ENCODE peak calls at places on chromosomes 12 and 14, in ten cellular contexts. One of them, this sample, is unnamed.

GRCh38 chr14:90381011-90381790 is 15.6 kb upstream of the CALM1 start:
- DNase-seq in breast epithelium: no peak
- DNase-seq in prostate gland: peak
- DNase-seq in heart left ventricle: peak
- DNase-seq in spleen: no peak
- DNase-seq in tibial nerve: peak
- DNase-seq in adrenal gland: peak
- DNase-seq in vagina: no peak
- DNase-seq in lower leg skin: peak
- DNase-seq in thyroid gland: peak
- DNase-seq in this sample: no peak

GRCh38 chr14:94368956-94369355 is 19.4 kb downstream of the SERPINA1 start:
- DNase-seq in breast epithelium: no peak
- DNase-seq in prostate gland: no peak
- DNase-seq in heart left ventricle: no peak
- DNase-seq in spleen: no peak
- DNase-seq in tibial nerve: no peak
- DNase-seq in adrenal gland: no peak
- DNase-seq in vagina: no peak
- DNase-seq in lower leg skin: no peak
- DNase-seq in thyroid gland: no peak
- DNase-seq in this sample: no peak

GRCh38 chr12:133234971-133235370 is 706 bp downstream of the ANHX start:
- DNase-seq in breast epithelium: no peak
- DNase-seq in prostate gland: no peak
- DNase-seq in heart left ventricle: no peak
- DNase-seq in spleen: no peak
- DNase-seq in tibial nerve: no peak
- DNase-seq in adrenal gland: no peak
- DNase-seq in vagina: no peak
- DNase-seq in lower leg skin: no peak
- DNase-seq in thyroid gland: no peak
- DNase-seq in this sample: no peak

GRCh38 chr12:56338643-56339422 is at the start of gene IL23A:
- DNase-seq in breast epithelium: no peak
- DNase-seq in prostate gland: no peak
- DNase-seq in heart left ventricle: no peak
- DNase-seq in spleen: peak
- DNase-seq in tibial nerve: no peak
- DNase-seq in adrenal gland: no peak
- DNase-seq in vagina: no peak
- DNase-seq in lower leg skin: no peak
- DNase-seq in thyroid gland: no peak
- DNase-seq in this sample: no peak

GRCh38 chr12:19014243-19014642 is 115.3 kb upstream of the PLEKHA5 start:
- DNase-seq in breast epithelium: no peak
- DNase-seq in prostate gland: no peak
- DNase-seq in heart left ventricle: no peak
- DNase-seq in spleen: no peak
- DNase-seq in tibial nerve: no peak
- DNase-seq in adrenal gland: no peak
- DNase-seq in vagina: no peak
- DNase-seq in lower leg skin: no peak
- DNase-seq in thyroid gland: no peak
- DNase-seq in this sample: no peak

GRCh38 chr14:79856357-79856756 is 354.9 kb downstream of the DIO2 start:
- DNase-seq in breast epithelium: no peak
- DNase-seq in prostate gland: no peak
- DNase-seq in heart left ventricle: no peak
- DNase-seq in spleen: no peak
- DNase-seq in tibial nerve: no peak
- DNase-seq in adrenal gland: no peak
- DNase-seq in vagina: no peak
- DNase-seq in lower leg skin: no peak
- DNase-seq in thyroid gland: no peak
- DNase-seq in this sample: no peak

GRCh38 chr12:112944028-112944690 is 5.9 kb downstream of the OAS3 start:
- DNase-seq in breast epithelium: no peak
- DNase-seq in prostate gland: no peak
- DNase-seq in heart left ventricle: no peak
- DNase-seq in spleen: no peak
- DNase-seq in tibial nerve: no peak
- DNase-seq in adrenal gland: no peak
- DNase-seq in vagina: peak
- DNase-seq in lower leg skin: no peak
- DNase-seq in thyroid gland: no peak
- DNase-seq in this sample: peak

GRCh38 chr12:53380797-53381738 is 1.1 kb downstream of the SP1 start:
- DNase-seq in breast epithelium: peak
- DNase-seq in prostate gland: no peak
- DNase-seq in heart left ventricle: no peak
- DNase-seq in spleen: peak
- DNase-seq in tibial nerve: no peak
- DNase-seq in adrenal gland: no peak
- DNase-seq in vagina: no peak
- DNase-seq in lower leg skin: no peak
- DNase-seq in thyroid gland: no peak
- DNase-seq in this sample: no peak

GRCh38 chr14:74302160-74302628 is 540 bp downstream of the ABCD4 start:
- DNase-seq in breast epithelium: no peak
- DNase-seq in prostate gland: no peak
- DNase-seq in heart left ventricle: no peak
- DNase-seq in spleen: no peak
- DNase-seq in tibial nerve: no peak
- DNase-seq in adrenal gland: no peak
- DNase-seq in vagina: no peak
- DNase-seq in lower leg skin: no peak
- DNase-seq in thyroid gland: peak
- DNase-seq in this sample: peak

GRCh38 chr12:119479121-119479561 is 114.4 kb upstream of the TMEM233 start:
- DNase-seq in breast epithelium: peak
- DNase-seq in prostate gland: peak
- DNase-seq in heart left ventricle: no peak
- DNase-seq in spleen: no peak
- DNase-seq in tibial nerve: no peak
- DNase-seq in adrenal gland: no peak
- DNase-seq in vagina: no peak
- DNase-seq in lower leg skin: no peak
- DNase-seq in thyroid gland: peak
- DNase-seq in this sample: no peak

GRCh38 chr14:102192840-102193502 is 53.3 kb downstream of the WDR20 start:
- DNase-seq in breast epithelium: no peak
- DNase-seq in prostate gland: no peak
- DNase-seq in heart left ventricle: no peak
- DNase-seq in spleen: no peak
- DNase-seq in tibial nerve: no peak
- DNase-seq in adrenal gland: no peak
- DNase-seq in vagina: no peak
- DNase-seq in lower leg skin: no peak
- DNase-seq in thyroid gland: no peak
- DNase-seq in this sample: no peak

GRCh38 chr12:30978639-30979038 is 52.1 kb downstream of the TSPAN11 start:
- DNase-seq in breast epithelium: no peak
- DNase-seq in prostate gland: no peak
- DNase-seq in heart left ventricle: peak
- DNase-seq in spleen: no peak
- DNase-seq in tibial nerve: no peak
- DNase-seq in adrenal gland: no peak
- DNase-seq in vagina: no peak
- DNase-seq in lower leg skin: peak
- DNase-seq in thyroid gland: no peak
- DNase-seq in this sample: no peak

GRCh38 chr12:52495385-52495784 is 2.3 kb upstream of the KRT6A start:
- DNase-seq in breast epithelium: no peak
- DNase-seq in prostate gland: no peak
- DNase-seq in heart left ventricle: no peak
- DNase-seq in spleen: no peak
- DNase-seq in tibial nerve: no peak
- DNase-seq in adrenal gland: no peak
- DNase-seq in vagina: no peak
- DNase-seq in lower leg skin: no peak
- DNase-seq in thyroid gland: peak
- DNase-seq in this sample: peak

GRCh38 chr12:43580601-43581000 is 28.6 kb upstream of the ADAMTS20 start:
- DNase-seq in breast epithelium: no peak
- DNase-seq in prostate gland: no peak
- DNase-seq in heart left ventricle: no peak
- DNase-seq in spleen: no peak
- DNase-seq in tibial nerve: no peak
- DNase-seq in adrenal gland: no peak
- DNase-seq in vagina: no peak
- DNase-seq in lower leg skin: no peak
- DNase-seq in thyroid gland: no peak
- DNase-seq in this sample: no peak

GRCh38 chr12:76426160-76426559 is 77.9 kb upstream of the BBS10 start:
- DNase-seq in breast epithelium: no peak
- DNase-seq in prostate gland: no peak
- DNase-seq in heart left ventricle: no peak
- DNase-seq in spleen: no peak
- DNase-seq in tibial nerve: no peak
- DNase-seq in adrenal gland: no peak
- DNase-seq in vagina: no peak
- DNase-seq in lower leg skin: no peak
- DNase-seq in thyroid gland: no peak
- DNase-seq in this sample: no peak

GRCh38 chr14:101499080-101499479 is 62.2 kb upstream of the DIO3 start:
- DNase-seq in breast epithelium: no peak
- DNase-seq in prostate gland: no peak
- DNase-seq in heart left ventricle: no peak
- DNase-seq in spleen: peak
- DNase-seq in tibial nerve: no peak
- DNase-seq in adrenal gland: peak
- DNase-seq in vagina: no peak
- DNase-seq in lower leg skin: no peak
- DNase-seq in thyroid gland: no peak
- DNase-seq in this sample: no peak

GRCh38 chr12:55707841-55708694 is at the start of gene ITGA7:
- DNase-seq in breast epithelium: no peak
- DNase-seq in prostate gland: peak
- DNase-seq in heart left ventricle: peak
- DNase-seq in spleen: peak
- DNase-seq in tibial nerve: no peak
- DNase-seq in adrenal gland: no peak
- DNase-seq in vagina: no peak
- DNase-seq in lower leg skin: no peak
- DNase-seq in thyroid gland: peak
- DNase-seq in this sample: peak

GRCh38 chr14:61588419-61588901 is 106.9 kb upstream of the HIF1A start:
- DNase-seq in breast epithelium: no peak
- DNase-seq in prostate gland: no peak
- DNase-seq in heart left ventricle: peak
- DNase-seq in spleen: no peak
- DNase-seq in tibial nerve: no peak
- DNase-seq in adrenal gland: no peak
- DNase-seq in vagina: no peak
- DNase-seq in lower leg skin: no peak
- DNase-seq in thyroid gland: peak
- DNase-seq in this sample: no peak

GRCh38 chr12:91111366-91112321 is at the start of gene LUM:
- DNase-seq in breast epithelium: no peak
- DNase-seq in prostate gland: no peak
- DNase-seq in heart left ventricle: peak
- DNase-seq in spleen: no peak
- DNase-seq in tibial nerve: peak
- DNase-seq in adrenal gland: peak
- DNase-seq in vagina: no peak
- DNase-seq in lower leg skin: peak
- DNase-seq in thyroid gland: peak
- DNase-seq in this sample: no peak

GRCh38 chr12:51185171-51185717 is 12.3 kb upstream of the TFCP2 start:
- DNase-seq in breast epithelium: no peak
- DNase-seq in prostate gland: no peak
- DNase-seq in heart left ventricle: no peak
- DNase-seq in spleen: no peak
- DNase-seq in tibial nerve: no peak
- DNase-seq in adrenal gland: no peak
- DNase-seq in vagina: no peak
- DNase-seq in lower leg skin: no peak
- DNase-seq in thyroid gland: no peak
- DNase-seq in this sample: no peak
- TF ChIP-seq POLR2A in breast epithelium: no peak
- TF ChIP-seq POLR2A in prostate gland: no peak
- TF ChIP-seq POLR2A in heart left ventricle: no peak
- TF ChIP-seq POLR2A in spleen: no peak
- TF ChIP-seq POLR2A in tibial nerve: no peak
- TF ChIP-seq POLR2A in adrenal gland: no peak
- TF ChIP-seq POLR2A in vagina: no peak
- TF ChIP-seq POLR2A in lower leg skin: no peak
- TF ChIP-seq POLR2A in thyroid gland: no peak
- TF ChIP-seq POLR2A in this sample: no peak

GRCh38 chr14:49770212-49770817 is 2.4 kb downstream of the KLHDC2 start:
- DNase-seq in breast epithelium: no peak
- DNase-seq in prostate gland: no peak
- DNase-seq in heart left ventricle: no peak
- DNase-seq in spleen: no peak
- DNase-seq in tibial nerve: no peak
- DNase-seq in adrenal gland: no peak
- DNase-seq in vagina: no peak
- DNase-seq in lower leg skin: no peak
- DNase-seq in thyroid gland: peak
- DNase-seq in this sample: no peak
- TF ChIP-seq POLR2A in breast epithelium: no peak
- TF ChIP-seq POLR2A in prostate gland: no peak
- TF ChIP-seq POLR2A in heart left ventricle: no peak
- TF ChIP-seq POLR2A in spleen: no peak
- TF ChIP-seq POLR2A in tibial nerve: no peak
- TF ChIP-seq POLR2A in adrenal gland: no peak
- TF ChIP-seq POLR2A in vagina: no peak
- TF ChIP-seq POLR2A in lower leg skin: no peak
- TF ChIP-seq POLR2A in thyroid gland: peak
- TF ChIP-seq POLR2A in this sample: no peak

GRCh38 chr14:73269729-73270651 is 32.7 kb downstream of the PAPLN start:
- DNase-seq in breast epithelium: no peak
- DNase-seq in prostate gland: no peak
- DNase-seq in heart left ventricle: peak
- DNase-seq in spleen: peak
- DNase-seq in tibial nerve: no peak
- DNase-seq in adrenal gland: peak
- DNase-seq in vagina: no peak
- DNase-seq in lower leg skin: no peak
- DNase-seq in thyroid gland: peak
- DNase-seq in this sample: no peak
- TF ChIP-seq POLR2A in breast epithelium: no peak
- TF ChIP-seq POLR2A in prostate gland: no peak
- TF ChIP-seq POLR2A in heart left ventricle: no peak
- TF ChIP-seq POLR2A in spleen: no peak
- TF ChIP-seq POLR2A in tibial nerve: no peak
- TF ChIP-seq POLR2A in adrenal gland: peak
- TF ChIP-seq POLR2A in vagina: no peak
- TF ChIP-seq POLR2A in lower leg skin: no peak
- TF ChIP-seq POLR2A in thyroid gland: peak
- TF ChIP-seq POLR2A in this sample: no peak

DNA sequence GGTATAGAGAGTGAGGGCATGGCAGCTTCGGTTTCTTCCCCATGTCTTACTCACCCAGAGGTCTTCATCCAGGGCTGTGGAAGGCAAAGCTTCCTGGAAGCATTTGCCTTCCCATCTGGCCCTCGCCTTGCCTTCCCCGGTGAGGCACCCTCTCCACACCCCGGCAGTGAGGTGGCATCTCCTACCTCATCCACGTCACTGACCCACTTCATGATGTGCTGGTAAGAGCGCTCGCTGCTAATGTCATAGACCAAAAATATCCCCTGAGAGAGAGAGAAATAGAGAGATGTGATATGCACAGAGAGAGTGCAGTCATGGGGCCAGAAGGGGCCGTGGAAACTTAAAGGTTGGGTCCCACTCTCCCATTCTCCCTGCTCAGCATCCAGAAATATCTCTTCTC is 8.3 kb upstream of the GPX2 start:
- DNase-seq in breast epithelium: no peak
- DNase-seq in prostate gland: no peak
- DNase-seq in heart left ventricle: peak
- DNase-seq in spleen: no peak
- DNase-seq in tibial nerve: no peak
- DNase-seq in adrenal gland: no peak
- DNase-seq in vagina: no peak
- DNase-seq in lower leg skin: no peak
- DNase-seq in thyroid gland: no peak
- DNase-seq in this sample: no peak
- TF ChIP-seq POLR2A in breast epithelium: no peak
- TF ChIP-seq POLR2A in prostate gland: no peak
- TF ChIP-seq POLR2A in heart left ventricle: peak
- TF ChIP-seq POLR2A in spleen: no peak
- TF ChIP-seq POLR2A in tibial nerve: no peak
- TF ChIP-seq POLR2A in adrenal gland: no peak
- TF ChIP-seq POLR2A in vagina: no peak
- TF ChIP-seq POLR2A in lower leg skin: no peak
- TF ChIP-seq POLR2A in thyroid gland: no peak
- TF ChIP-seq POLR2A in this sample: no peak